ENCODE peak calls at places on chromosomes 3 and 15, in ten cellular contexts. J, O, K, G, Y, H, Z, M, L and D are unnamed samples.

GRCh38 chr3:112302061-112302830 is 8.2 kb upstream of the SLC9C1 start:
- DNase-seq in K (no peak), Z (peak), Y (no peak), L (no peak), M (no peak), G (no peak), H (no peak), J (no peak), O (no peak), D (no peak)

GRCh38 chr15:80404719-80405553 is 754 bp downstream of the ARNT2 start:
- DNase-seq in Z (no peak), M (no peak), J (peak), K (no peak), G (no peak), O (no peak), Y (no peak), H (no peak), L (no peak), D (peak)

GRCh38 chr3:182605882-182606611 is 187.3 kb upstream of the ATP11B start:
- DNase-seq in Y (no peak), M (no peak), Z (no peak), L (no peak), H (no peak), J (no peak), K (no peak), O (no peak), G (no peak), D (no peak)

GRCh38 chr3:24519368-24520100 is 24.9 kb upstream of the THRB start:
- DNase-seq in Y (no peak), L (no peak), K (no peak), G (no peak), O (no peak), J (no peak), M (no peak), Z (peak), H (no peak), D (no peak)

GRCh38 chr3:15713364-15713763 is 84.4 kb downstream of the ANKRD28 start:
- DNase-seq in H (no peak), J (no peak), K (no peak), Y (no peak), M (no peak), G (no peak), O (no peak), Z (no peak), L (no peak), D (no peak)

GRCh38 chr3:170869240-170869592 is 779 bp downstream of the RPL22L1 start:
- DNase-seq in H (peak), J (no peak), L (no peak), Z (no peak), Y (no peak), G (no peak), O (no peak), M (no peak), K (no peak), D (no peak)

GRCh38 chr15:55407631-55407948 is 569 bp downstream of the CCPG1 start:
- DNase-seq in G (no peak), Y (no peak), K (peak), J (peak), H (no peak), O (no peak), Z (peak), M (peak), L (no peak), D (no peak)

GRCh38 chr3:56997675-56998074 is 62.8 kb upstream of the SPATA12 start:
- DNase-seq in H (no peak), M (no peak), K (peak), L (no peak), Z (no peak), O (no peak), J (no peak), Y (no peak), G (no peak), D (no peak)

GRCh38 chr3:73284432-73284831 is 223.0 kb downstream of the EBLN2 start:
- DNase-seq in K (no peak), Y (no peak), G (no peak), J (no peak), O (no peak), Z (no peak), H (no peak), L (no peak), M (no peak), D (no peak)

GRCh38 chr15:77634266-77634962 is 1.7 kb upstream of the LINGO1 start:
- DNase-seq in Y (peak), Z (peak), K (no peak), H (peak), L (peak), J (peak), M (peak), G (peak), O (peak), D (no peak)

GRCh38 chr3:11282250-11283125 is 10.3 kb downstream of the ATG7 start:
- DNase-seq in G (no peak), Z (no peak), H (no peak), O (no peak), M (peak), K (peak), J (no peak), L (peak), Y (no peak), D (peak)

GRCh38 chr3:105700575-105700974 is 168.2 kb downstream of the CBLB start:
- DNase-seq in Z (no peak), J (no peak), L (no peak), O (no peak), H (no peak), K (no peak), G (no peak), Y (no peak), M (no peak), D (no peak)

GRCh38 chr3:46423588-46423987 is 16.5 kb downstream of the CCRL2 start:
- DNase-seq in H (peak), Y (no peak), L (no peak), K (no peak), Z (no peak), O (no peak), G (no peak), M (peak), J (no peak), D (no peak)

GRCh38 chr3:46097691-46098241 is 70.5 kb upstream of the XCR1 start:
- DNase-seq in O (no peak), M (no peak), K (peak), J (no peak), H (no peak), G (no peak), Z (peak), Y (no peak), L (no peak), D (no peak)

GRCh38 chr3:194838236-194838635 is 152.6 kb downstream of the FAM43A start:
- DNase-seq in M (no peak), H (no peak), O (no peak), K (no peak), G (peak), L (no peak), J (no peak), Z (no peak), Y (no peak), D (no peak)

GRCh38 chr3:71247221-71247947 is 336.1 kb downstream of the FOXP1 start:
- DNase-seq in H (no peak), L (peak), J (peak), M (peak), Y (no peak), O (peak), K (no peak), Z (peak), G (no peak), D (peak)

GRCh38 chr3:10467904-10468610 is 37.3 kb downstream of the ATP2B2 start:
- DNase-seq in H (no peak), Y (no peak), Z (no peak), G (peak), M (no peak), L (no peak), O (no peak), J (no peak), K (no peak), D (no peak)

GRCh38 chr3:126342991-126343661 is 14.1 kb downstream of the KLF15 start:
- DNase-seq in K (peak), M (no peak), Z (no peak), J (no peak), L (no peak), Y (no peak), G (peak), H (peak), O (peak), D (no peak)

GRCh38 chr15:63181658-63182057 is 7.7 kb upstream of the RAB8B start:
- DNase-seq in H (no peak), G (no peak), Z (no peak), J (no peak), K (no peak), O (no peak), L (no peak), M (no peak), Y (no peak), D (no peak)

GRCh38 chr15:29913528-29914135 is 91.4 kb upstream of the TJP1 start:
- DNase-seq in O (no peak), Z (no peak), K (peak), L (no peak), Y (no peak), M (no peak), G (no peak), H (no peak), J (no peak), D (no peak)

GRCh38 chr3:155323063-155323666 is 29.7 kb upstream of the STRIT1 start:
- DNase-seq in O (peak), L (no peak), Y (no peak), Z (peak), J (peak), M (peak), K (peak), G (no peak), H (peak), D (peak)

GRCh38 chr3:82629937-82630336 is 868.5 kb upstream of the GBE1 start:
- DNase-seq in G (no peak), O (no peak), Z (no peak), J (no peak), K (no peak), M (no peak), Y (no peak), L (no peak), H (no peak), D (no peak)

GRCh38 chr15:51737538-51738305 is at the start of gene LYSMD2:
- DNase-seq in Y (peak), J (peak), O (no peak), H (peak), L (peak), K (peak), Z (peak), M (peak), G (peak), D (peak)

GRCh38 chr3:147392083-147392916 is 14.0 kb downstream of the ZIC4 start:
- DNase-seq in G (peak), M (no peak), Z (no peak), O (no peak), L (no peak), K (peak), H (peak), Y (no peak), J (peak), D (peak)

GRCh38 chr3:167030059-167030458 is 350.0 kb downstream of the ZBBX start:
- DNase-seq in O (no peak), M (no peak), K (no peak), G (no peak), L (no peak), Y (no peak), H (no peak), J (no peak), Z (no peak), D (no peak)

GRCh38 chr3:72311425-72311824 is 526.5 kb upstream of the PROK2 start:
- DNase-seq in J (no peak), Y (no peak), H (no peak), O (no peak), Z (no peak), K (peak), L (no peak), M (no peak), G (no peak), D (no peak)

GRCh38 chr3:186044973-186045372 is 63.9 kb downstream of the ETV5 start:
- DNase-seq in L (no peak), H (peak), M (no peak), K (no peak), Z (no peak), J (no peak), Y (no peak), G (no peak), O (no peak), D (peak)

GRCh38 chr15:34109775-34110663 is 8.1 kb downstream of the PGBD4 start:
- DNase-seq in Y (no peak), J (peak), H (peak), O (no peak), L (no peak), Z (peak), G (no peak), K (peak), M (no peak), D (peak)

GRCh38 chr3:21017115-21017852 is 733.7 kb downstream of the ZNF385D start:
- DNase-seq in G (no peak), J (no peak), L (no peak), Z (peak), H (no peak), O (peak), Y (no peak), M (no peak), K (no peak), D (no peak)